ENCODE peak calls at places on chromosomes 12 and 14, in seven cellular contexts. One of them, this sample, is unnamed.
A peak's percentile ranks its signal among the peaks of the same experiment; 100 is the strongest.

GRCh38 chr12:5260591-5261086 is 171.3 kb upstream of the NTF3 start:
- DNase-seq in GM10248: no peak
- DNase-seq in activated effector memory CD4-positive, alpha-beta T cell treated with anti-CD3 and anti-CD28 coated beads, Interleukin-2, amount 50 U/mL, for 16 hours: no peak
- DNase-seq in heart right ventricle: no peak
- DNase-seq in BE2C: no peak
- DNase-seq in hippocampal formation: no peak
- DNase-seq in Kasumi-1: no peak
- DNase-seq in this sample: no peak

GRCh38 chr12:4874671-4875070 is 35.0 kb upstream of the KCNA1 start:
- DNase-seq in GM10248: no peak
- DNase-seq in activated effector memory CD4-positive, alpha-beta T cell treated with anti-CD3 and anti-CD28 coated beads, Interleukin-2, amount 50 U/mL, for 16 hours: no peak
- DNase-seq in heart right ventricle: no peak
- DNase-seq in BE2C: no peak
- DNase-seq in hippocampal formation: no peak
- DNase-seq in Kasumi-1: no peak
- DNase-seq in this sample: no peak

GRCh38 chr14:60805881-60806569 is 71.5 kb downstream of the MNAT1 start:
- DNase-seq in GM10248: no peak
- DNase-seq in activated effector memory CD4-positive, alpha-beta T cell treated with anti-CD3 and anti-CD28 coated beads, Interleukin-2, amount 50 U/mL, for 16 hours: no peak
- DNase-seq in heart right ventricle: no peak
- DNase-seq in BE2C: no peak
- DNase-seq in hippocampal formation: no peak
- DNase-seq in Kasumi-1: no peak
- DNase-seq in this sample: no peak

GRCh38 chr14:65866906-65867305 is 454.4 kb downstream of the FUT8 start:
- DNase-seq in GM10248: no peak
- DNase-seq in activated effector memory CD4-positive, alpha-beta T cell treated with anti-CD3 and anti-CD28 coated beads, Interleukin-2, amount 50 U/mL, for 16 hours: no peak
- DNase-seq in heart right ventricle: no peak
- DNase-seq in BE2C: peak; percentile 15
- DNase-seq in hippocampal formation: no peak
- DNase-seq in Kasumi-1: no peak
- DNase-seq in this sample: no peak

GRCh38 chr12:66735275-66735674 is 56.4 kb upstream of the GRIP1 start:
- DNase-seq in GM10248: no peak
- DNase-seq in activated effector memory CD4-positive, alpha-beta T cell treated with anti-CD3 and anti-CD28 coated beads, Interleukin-2, amount 50 U/mL, for 16 hours: no peak
- DNase-seq in heart right ventricle: no peak
- DNase-seq in BE2C: no peak
- DNase-seq in hippocampal formation: no peak
- DNase-seq in Kasumi-1: no peak
- DNase-seq in this sample: no peak

GRCh38 chr14:84655014-84655413 is 874.9 kb upstream of the FLRT2 start:
- DNase-seq in GM10248: no peak
- DNase-seq in activated effector memory CD4-positive, alpha-beta T cell treated with anti-CD3 and anti-CD28 coated beads, Interleukin-2, amount 50 U/mL, for 16 hours: no peak
- DNase-seq in heart right ventricle: no peak
- DNase-seq in BE2C: no peak
- DNase-seq in hippocampal formation: no peak
- DNase-seq in Kasumi-1: no peak
- DNase-seq in this sample: no peak

GRCh38 chr14:105418269-105419054 is 1.2 kb upstream of the MTA1 start:
- DNase-seq in GM10248: no peak
- DNase-seq in activated effector memory CD4-positive, alpha-beta T cell treated with anti-CD3 and anti-CD28 coated beads, Interleukin-2, amount 50 U/mL, for 16 hours: no peak
- DNase-seq in heart right ventricle: no peak
- DNase-seq in BE2C: no peak
- DNase-seq in hippocampal formation: no peak
- DNase-seq in Kasumi-1: no peak
- DNase-seq in this sample: no peak

GRCh38 chr12:109951751-109952150 is 44.4 kb downstream of the GIT2 start:
- DNase-seq in GM10248: no peak
- DNase-seq in activated effector memory CD4-positive, alpha-beta T cell treated with anti-CD3 and anti-CD28 coated beads, Interleukin-2, amount 50 U/mL, for 16 hours: no peak
- DNase-seq in heart right ventricle: peak; percentile 50
- DNase-seq in BE2C: peak; percentile 22
- DNase-seq in hippocampal formation: no peak
- DNase-seq in Kasumi-1: no peak
- DNase-seq in this sample: no peak

GRCh38 chr12:52614381-52615207 is 3.8 kb downstream of the KRT73 start:
- DNase-seq in GM10248: no peak
- DNase-seq in activated effector memory CD4-positive, alpha-beta T cell treated with anti-CD3 and anti-CD28 coated beads, Interleukin-2, amount 50 U/mL, for 16 hours: no peak
- DNase-seq in heart right ventricle: no peak
- DNase-seq in BE2C: no peak
- DNase-seq in hippocampal formation: no peak
- DNase-seq in Kasumi-1: no peak
- DNase-seq in this sample: no peak

GRCh38 chr12:48744251-48745008 is 27.9 kb upstream of the CCNT1 start:
- DNase-seq in GM10248: no peak
- DNase-seq in activated effector memory CD4-positive, alpha-beta T cell treated with anti-CD3 and anti-CD28 coated beads, Interleukin-2, amount 50 U/mL, for 16 hours: no peak
- DNase-seq in heart right ventricle: no peak
- DNase-seq in BE2C: no peak
- DNase-seq in hippocampal formation: no peak
- DNase-seq in Kasumi-1: no peak
- DNase-seq in this sample: no peak

GRCh38 chr12:132955933-132956725 is at the start of gene ZNF605:
- DNase-seq in GM10248: peak; percentile 94
- DNase-seq in activated effector memory CD4-positive, alpha-beta T cell treated with anti-CD3 and anti-CD28 coated beads, Interleukin-2, amount 50 U/mL, for 16 hours: peak; percentile 94
- DNase-seq in heart right ventricle: peak; percentile 91
- DNase-seq in BE2C: peak; percentile 94
- DNase-seq in hippocampal formation: peak; percentile 72
- DNase-seq in Kasumi-1: peak; percentile 86
- DNase-seq in this sample: peak; percentile 95

GRCh38 chr12:12126551-12126950 is 55.8 kb downstream of the BCL2L14 start:
- DNase-seq in GM10248: no peak
- DNase-seq in activated effector memory CD4-positive, alpha-beta T cell treated with anti-CD3 and anti-CD28 coated beads, Interleukin-2, amount 50 U/mL, for 16 hours: no peak
- DNase-seq in heart right ventricle: no peak
- DNase-seq in BE2C: no peak
- DNase-seq in hippocampal formation: no peak
- DNase-seq in Kasumi-1: no peak
- DNase-seq in this sample: no peak

GRCh38 chr14:89004195-89004594 is 179.7 kb downstream of the TTC8 start:
- DNase-seq in GM10248: no peak
- DNase-seq in activated effector memory CD4-positive, alpha-beta T cell treated with anti-CD3 and anti-CD28 coated beads, Interleukin-2, amount 50 U/mL, for 16 hours: no peak
- DNase-seq in heart right ventricle: no peak
- DNase-seq in BE2C: no peak
- DNase-seq in hippocampal formation: no peak
- DNase-seq in Kasumi-1: no peak
- DNase-seq in this sample: no peak

GRCh38 chr12:80053048-80053790 is 46.1 kb upstream of the OTOGL start:
- DNase-seq in GM10248: no peak
- DNase-seq in activated effector memory CD4-positive, alpha-beta T cell treated with anti-CD3 and anti-CD28 coated beads, Interleukin-2, amount 50 U/mL, for 16 hours: no peak
- DNase-seq in heart right ventricle: peak; percentile 58
- DNase-seq in BE2C: no peak
- DNase-seq in hippocampal formation: peak; percentile 47
- DNase-seq in Kasumi-1: no peak
- DNase-seq in this sample: no peak

GRCh38 chr12:75207338-75208083 is 2.1 kb downstream of the KCNC2 start:
- DNase-seq in GM10248: no peak
- DNase-seq in activated effector memory CD4-positive, alpha-beta T cell treated with anti-CD3 and anti-CD28 coated beads, Interleukin-2, amount 50 U/mL, for 16 hours: no peak
- DNase-seq in heart right ventricle: no peak
- DNase-seq in BE2C: no peak
- DNase-seq in hippocampal formation: no peak
- DNase-seq in Kasumi-1: no peak
- DNase-seq in this sample: no peak

GRCh38 chr12:78888583-78888982 is 24.0 kb downstream of the SYT1 start:
- DNase-seq in GM10248: peak; percentile 7
- DNase-seq in activated effector memory CD4-positive, alpha-beta T cell treated with anti-CD3 and anti-CD28 coated beads, Interleukin-2, amount 50 U/mL, for 16 hours: no peak
- DNase-seq in heart right ventricle: no peak
- DNase-seq in BE2C: no peak
- DNase-seq in hippocampal formation: no peak
- DNase-seq in Kasumi-1: peak; percentile 76
- DNase-seq in this sample: no peak

GRCh38 chr14:22598099-22598895 is at the start of gene ABHD4:
- DNase-seq in GM10248: peak; percentile 87
- DNase-seq in activated effector memory CD4-positive, alpha-beta T cell treated with anti-CD3 and anti-CD28 coated beads, Interleukin-2, amount 50 U/mL, for 16 hours: peak; percentile 86
- DNase-seq in heart right ventricle: peak; percentile 86
- DNase-seq in BE2C: peak; percentile 69
- DNase-seq in hippocampal formation: peak; percentile 77
- DNase-seq in Kasumi-1: peak; percentile 36
- DNase-seq in this sample: peak; percentile 73

GRCh38 chr12:81792666-81793065 is 33.5 kb upstream of the PPFIA2 start:
- DNase-seq in GM10248: no peak
- DNase-seq in activated effector memory CD4-positive, alpha-beta T cell treated with anti-CD3 and anti-CD28 coated beads, Interleukin-2, amount 50 U/mL, for 16 hours: no peak
- DNase-seq in heart right ventricle: no peak
- DNase-seq in BE2C: no peak
- DNase-seq in hippocampal formation: no peak
- DNase-seq in Kasumi-1: no peak
- DNase-seq in this sample: no peak

GRCh38 chr12:91287753-91288152 is 105.1 kb upstream of the DCN start:
- DNase-seq in GM10248: no peak
- DNase-seq in activated effector memory CD4-positive, alpha-beta T cell treated with anti-CD3 and anti-CD28 coated beads, Interleukin-2, amount 50 U/mL, for 16 hours: no peak
- DNase-seq in heart right ventricle: no peak
- DNase-seq in BE2C: no peak
- DNase-seq in hippocampal formation: no peak
- DNase-seq in Kasumi-1: no peak
- DNase-seq in this sample: no peak